ENCODE peak calls at places on chromosomes 6 and 20, in five cellular contexts. One of them, this sample, is unnamed.
A peak's percentile ranks its signal among the peaks of the same experiment; 100 is the strongest.

GRCh38 chr6:39361657-39362486 is 39.4 kb upstream of the KCNK16 start:
- DNase-seq in lower lobe of right lung: peak; percentile 62
- DNase-seq in suprapubic skin: peak; percentile 71
- DNase-seq in dorsolateral prefrontal cortex: peak; percentile 67
- DNase-seq in effector memory CD4-positive, alpha-beta T cell: no peak
- DNase-seq in this sample: peak; percentile 40

GRCh38 chr20:3858689-3859088 is 12.1 kb downstream of the MAVS start:
- DNase-seq in lower lobe of right lung: no peak
- DNase-seq in suprapubic skin: no peak
- DNase-seq in dorsolateral prefrontal cortex: no peak
- DNase-seq in effector memory CD4-positive, alpha-beta T cell: no peak
- DNase-seq in this sample: no peak

GRCh38 chr6:17987576-17988421 is at the start of gene KIF13A:
- DNase-seq in lower lobe of right lung: peak; percentile 81
- DNase-seq in suprapubic skin: peak; percentile 86
- DNase-seq in dorsolateral prefrontal cortex: peak; percentile 66
- DNase-seq in effector memory CD4-positive, alpha-beta T cell: no peak
- DNase-seq in this sample: peak; percentile 63

GRCh38 chr20:50380697-50381040 is 129.5 kb upstream of the PTPN1 start:
- DNase-seq in lower lobe of right lung: no peak
- DNase-seq in suprapubic skin: no peak
- DNase-seq in dorsolateral prefrontal cortex: no peak
- DNase-seq in effector memory CD4-positive, alpha-beta T cell: no peak
- DNase-seq in this sample: no peak

GRCh38 chr6:138455746-138456392 is 43.4 kb downstream of the NHSL1 start:
- DNase-seq in lower lobe of right lung: no peak
- DNase-seq in suprapubic skin: no peak
- DNase-seq in dorsolateral prefrontal cortex: no peak
- DNase-seq in effector memory CD4-positive, alpha-beta T cell: no peak
- DNase-seq in this sample: no peak

GRCh38 chr6:37019065-37019450 is 13.6 kb downstream of the FGD2 start:
- DNase-seq in lower lobe of right lung: no peak
- DNase-seq in suprapubic skin: no peak
- DNase-seq in dorsolateral prefrontal cortex: no peak
- DNase-seq in effector memory CD4-positive, alpha-beta T cell: no peak
- DNase-seq in this sample: peak; percentile 39

GRCh38 chr6:10999994-11000393 is 44.1 kb downstream of the ELOVL2 start:
- DNase-seq in lower lobe of right lung: no peak
- DNase-seq in suprapubic skin: no peak
- DNase-seq in dorsolateral prefrontal cortex: no peak
- DNase-seq in effector memory CD4-positive, alpha-beta T cell: no peak
- DNase-seq in this sample: no peak

GRCh38 chr6:21665101-21665435 is 71.5 kb downstream of the SOX4 start:
- DNase-seq in lower lobe of right lung: no peak
- DNase-seq in suprapubic skin: no peak
- DNase-seq in dorsolateral prefrontal cortex: no peak
- DNase-seq in effector memory CD4-positive, alpha-beta T cell: no peak
- DNase-seq in this sample: no peak

GRCh38 chr20:49853640-49854039 is 41.0 kb downstream of the SLC9A8 start:
- DNase-seq in lower lobe of right lung: no peak
- DNase-seq in suprapubic skin: no peak
- DNase-seq in dorsolateral prefrontal cortex: no peak
- DNase-seq in effector memory CD4-positive, alpha-beta T cell: no peak
- DNase-seq in this sample: peak; percentile 62

GRCh38 chr6:169070506-169071176 is 183.0 kb downstream of the THBS2 start:
- DNase-seq in lower lobe of right lung: no peak
- DNase-seq in suprapubic skin: peak; percentile 91
- DNase-seq in dorsolateral prefrontal cortex: no peak
- DNase-seq in effector memory CD4-positive, alpha-beta T cell: no peak
- DNase-seq in this sample: no peak

GRCh38 chr6:47663462-47664216 is 34.7 kb upstream of the ADGRF4 start:
- DNase-seq in lower lobe of right lung: no peak
- DNase-seq in suprapubic skin: no peak
- DNase-seq in dorsolateral prefrontal cortex: no peak
- DNase-seq in effector memory CD4-positive, alpha-beta T cell: no peak
- DNase-seq in this sample: no peak

GRCh38 chr20:41133709-41134361 is 3.5 kb upstream of the PLCG1 start:
- DNase-seq in lower lobe of right lung: no peak
- DNase-seq in suprapubic skin: peak; percentile 70
- DNase-seq in dorsolateral prefrontal cortex: no peak
- DNase-seq in effector memory CD4-positive, alpha-beta T cell: peak; percentile 24
- DNase-seq in this sample: no peak

GRCh38 chr6:35718911-35719381 is 17.9 kb upstream of the ARMC12 start:
- DNase-seq in lower lobe of right lung: no peak
- DNase-seq in suprapubic skin: peak; percentile 50
- DNase-seq in dorsolateral prefrontal cortex: no peak
- DNase-seq in effector memory CD4-positive, alpha-beta T cell: no peak
- DNase-seq in this sample: no peak

GRCh38 chr6:148885154-148885870 is 138.5 kb downstream of the UST start:
- DNase-seq in lower lobe of right lung: no peak
- DNase-seq in suprapubic skin: no peak
- DNase-seq in dorsolateral prefrontal cortex: no peak
- DNase-seq in effector memory CD4-positive, alpha-beta T cell: no peak
- DNase-seq in this sample: no peak

GRCh38 chr6:24428615-24429014 is 25.9 kb downstream of the MRS2 start:
- DNase-seq in lower lobe of right lung: no peak
- DNase-seq in suprapubic skin: no peak
- DNase-seq in dorsolateral prefrontal cortex: no peak
- DNase-seq in effector memory CD4-positive, alpha-beta T cell: no peak
- DNase-seq in this sample: no peak

GRCh38 chr6:138004423-138005287 is 102.6 kb downstream of the PERP start:
- DNase-seq in lower lobe of right lung: no peak
- DNase-seq in suprapubic skin: no peak
- DNase-seq in dorsolateral prefrontal cortex: no peak
- DNase-seq in effector memory CD4-positive, alpha-beta T cell: no peak
- DNase-seq in this sample: no peak

GRCh38 chr6:133128191-133128590 is 113.0 kb upstream of the EYA4 start:
- DNase-seq in lower lobe of right lung: no peak
- DNase-seq in suprapubic skin: no peak
- DNase-seq in dorsolateral prefrontal cortex: no peak
- DNase-seq in effector memory CD4-positive, alpha-beta T cell: no peak
- DNase-seq in this sample: no peak

GRCh38 chr6:7812623-7813022 is 86.7 kb downstream of the BMP6 start:
- DNase-seq in lower lobe of right lung: no peak
- DNase-seq in suprapubic skin: no peak
- DNase-seq in dorsolateral prefrontal cortex: no peak
- DNase-seq in effector memory CD4-positive, alpha-beta T cell: no peak
- DNase-seq in this sample: no peak

GRCh38 chr20:62367136-62367482 is at the start of gene LAMA5:
- DNase-seq in lower lobe of right lung: peak; percentile 73
- DNase-seq in suprapubic skin: no peak
- DNase-seq in dorsolateral prefrontal cortex: no peak
- DNase-seq in effector memory CD4-positive, alpha-beta T cell: no peak
- DNase-seq in this sample: peak; percentile 13

GRCh38 chr6:34227656-34228421 is 8.8 kb upstream of the HMGA1 start:
- DNase-seq in lower lobe of right lung: no peak
- DNase-seq in suprapubic skin: peak; percentile 57
- DNase-seq in dorsolateral prefrontal cortex: no peak
- DNase-seq in effector memory CD4-positive, alpha-beta T cell: no peak
- DNase-seq in this sample: no peak

GRCh38 chr20:40741507-40742106 is 52.6 kb upstream of the MAFB start:
- DNase-seq in lower lobe of right lung: no peak
- DNase-seq in suprapubic skin: no peak
- DNase-seq in dorsolateral prefrontal cortex: no peak
- DNase-seq in effector memory CD4-positive, alpha-beta T cell: no peak
- DNase-seq in this sample: no peak

GRCh38 chr6:55009114-55009513 is 162.5 kb downstream of the FAM83B start:
- DNase-seq in lower lobe of right lung: no peak
- DNase-seq in suprapubic skin: no peak
- DNase-seq in dorsolateral prefrontal cortex: no peak
- DNase-seq in effector memory CD4-positive, alpha-beta T cell: no peak
- DNase-seq in this sample: no peak

GRCh38 chr6:68046302-68046701 is 588.8 kb upstream of the ADGRB3 start:
- DNase-seq in lower lobe of right lung: no peak
- DNase-seq in suprapubic skin: no peak
- DNase-seq in dorsolateral prefrontal cortex: no peak
- DNase-seq in effector memory CD4-positive, alpha-beta T cell: no peak
- DNase-seq in this sample: no peak

GRCh38 chr6:49647470-49647869 is 10.8 kb upstream of the RHAG start:
- DNase-seq in lower lobe of right lung: no peak
- DNase-seq in suprapubic skin: no peak
- DNase-seq in dorsolateral prefrontal cortex: no peak
- DNase-seq in effector memory CD4-positive, alpha-beta T cell: no peak
- DNase-seq in this sample: no peak

GRCh38 chr6:163098827-163099469 is 315.6 kb upstream of the QKI start:
- DNase-seq in lower lobe of right lung: no peak
- DNase-seq in suprapubic skin: no peak
- DNase-seq in dorsolateral prefrontal cortex: no peak
- DNase-seq in effector memory CD4-positive, alpha-beta T cell: no peak
- DNase-seq in this sample: no peak

GRCh38 chr6:139205843-139206242 is 71.0 kb downstream of the HECA start:
- DNase-seq in lower lobe of right lung: no peak
- DNase-seq in suprapubic skin: no peak
- DNase-seq in dorsolateral prefrontal cortex: no peak
- DNase-seq in effector memory CD4-positive, alpha-beta T cell: no peak
- DNase-seq in this sample: no peak

DNA sequence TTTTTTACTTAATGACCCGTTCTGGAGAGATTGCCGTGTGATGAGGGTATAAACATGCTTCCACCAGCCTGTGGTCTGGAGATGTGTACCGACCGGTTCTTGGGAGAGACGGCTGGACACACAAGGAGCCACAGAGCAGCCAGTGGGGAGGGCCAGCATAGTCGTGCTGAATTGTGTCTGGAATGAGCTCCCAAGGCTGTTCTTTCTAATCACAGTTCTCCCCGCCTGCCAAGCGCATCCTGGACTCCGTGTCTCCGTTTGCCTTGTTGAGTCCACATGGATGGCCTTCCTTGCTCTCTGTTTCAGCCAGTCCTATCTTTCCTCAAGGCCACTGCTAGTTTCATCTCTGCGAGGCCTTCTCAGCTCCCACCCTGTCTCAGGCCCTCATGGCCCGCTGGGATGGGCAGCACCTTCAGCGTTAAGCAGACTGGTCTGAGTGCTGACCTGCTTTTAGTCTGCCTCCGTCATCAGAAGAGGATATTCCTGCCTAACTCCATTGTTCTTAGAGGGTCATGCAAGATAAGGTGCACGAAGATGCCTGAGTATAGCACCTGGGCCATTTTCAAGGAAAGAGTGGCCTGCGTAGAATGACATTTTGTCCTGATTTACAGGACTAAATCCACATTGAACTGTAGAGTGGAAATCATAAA is 20.6 kb downstream of the MANBAL start:
- DNase-seq in lower lobe of right lung: no peak
- DNase-seq in suprapubic skin: no peak
- DNase-seq in dorsolateral prefrontal cortex: no peak
- DNase-seq in effector memory CD4-positive, alpha-beta T cell: no peak
- DNase-seq in this sample: no peak
- H3K27ac ChIP-seq in lower lobe of right lung: no peak overlapping the region
- H3K27ac ChIP-seq in suprapubic skin: no peak overlapping the region
- H3K27ac ChIP-seq in dorsolateral prefrontal cortex: no peak overlapping the region
- H3K27ac ChIP-seq in effector memory CD4-positive, alpha-beta T cell: no peak overlapping the region
- H3K27ac ChIP-seq in this sample: peak overlapping the region; percentile 18

DNA sequence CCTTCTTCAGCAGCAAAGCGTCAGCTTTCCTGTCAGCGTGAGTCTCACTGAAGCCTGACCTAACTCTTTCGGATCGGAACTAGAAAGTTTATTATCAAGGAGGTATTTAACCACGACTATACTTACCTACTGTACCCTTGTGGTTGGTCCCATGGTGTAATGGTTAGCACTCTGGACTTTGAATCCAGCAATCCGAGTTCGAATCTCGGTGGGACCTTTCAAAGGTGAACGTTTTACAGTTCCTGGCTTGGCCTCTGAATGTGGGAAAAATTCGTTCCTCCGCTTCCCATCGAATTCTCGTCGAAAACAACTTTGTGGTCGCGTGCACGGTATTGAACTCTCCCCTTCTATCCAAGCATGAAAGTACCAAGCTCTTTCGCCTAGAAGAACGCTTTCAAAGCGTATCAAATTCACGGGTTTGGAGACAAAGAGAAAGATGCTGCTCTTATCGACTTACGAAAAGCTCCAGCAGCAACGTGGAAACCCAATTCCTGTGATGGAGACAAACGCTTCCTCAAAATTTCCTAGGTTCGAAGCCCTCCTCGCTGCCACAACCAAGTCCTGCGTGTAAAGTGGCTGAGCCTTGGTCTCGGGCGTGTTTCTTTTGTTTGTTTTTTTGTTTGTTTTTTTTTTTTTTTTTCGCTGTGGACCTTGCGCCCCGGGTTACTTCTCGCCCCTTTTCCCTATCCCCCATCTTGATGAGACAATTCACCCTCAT is 63.7 kb downstream of the GPX5 start:
- DNase-seq in lower lobe of right lung: no peak
- DNase-seq in suprapubic skin: no peak
- DNase-seq in dorsolateral prefrontal cortex: no peak
- DNase-seq in effector memory CD4-positive, alpha-beta T cell: no peak
- DNase-seq in this sample: no peak
- H3K27ac ChIP-seq in lower lobe of right lung: no peak overlapping the region
- H3K27ac ChIP-seq in suprapubic skin: no peak overlapping the region
- H3K27ac ChIP-seq in dorsolateral prefrontal cortex: no peak overlapping the region
- H3K27ac ChIP-seq in effector memory CD4-positive, alpha-beta T cell: no peak overlapping the region
- H3K27ac ChIP-seq in this sample: no peak overlapping the region

GRCh38 chr20:44018684-44019637 is 104.3 kb downstream of the TOX2 start:
- DNase-seq in lower lobe of right lung: no peak
- DNase-seq in suprapubic skin: no peak
- DNase-seq in dorsolateral prefrontal cortex: no peak
- DNase-seq in effector memory CD4-positive, alpha-beta T cell: no peak
- DNase-seq in this sample: no peak
- H3K27ac ChIP-seq in lower lobe of right lung: no peak overlapping the region
- H3K27ac ChIP-seq in suprapubic skin: no peak overlapping the region
- H3K27ac ChIP-seq in dorsolateral prefrontal cortex: no peak overlapping the region
- H3K27ac ChIP-seq in effector memory CD4-positive, alpha-beta T cell: no peak overlapping the region
- H3K27ac ChIP-seq in this sample: no peak overlapping the region

GRCh38 chr20:45420125-45420524 is 4.2 kb downstream of the PIGT start:
- DNase-seq in lower lobe of right lung: no peak
- DNase-seq in suprapubic skin: no peak
- DNase-seq in dorsolateral prefrontal cortex: no peak
- DNase-seq in effector memory CD4-positive, alpha-beta T cell: no peak
- DNase-seq in this sample: no peak

GRCh38 chr20:45419188-45420091 is 3.5 kb downstream of the PIGT start:
- DNase-seq in lower lobe of right lung: no peak
- DNase-seq in suprapubic skin: peak; percentile 88
- DNase-seq in dorsolateral prefrontal cortex: no peak
- DNase-seq in effector memory CD4-positive, alpha-beta T cell: no peak
- DNase-seq in this sample: no peak

GRCh38 chr20:45413479-45413878 is 2.5 kb upstream of the PIGT start:
- DNase-seq in lower lobe of right lung: no peak
- DNase-seq in suprapubic skin: no peak
- DNase-seq in dorsolateral prefrontal cortex: no peak
- DNase-seq in effector memory CD4-positive, alpha-beta T cell: no peak
- DNase-seq in this sample: no peak

GRCh38 chr20:45415822-45416637 is at the start of gene PIGT:
- DNase-seq in lower lobe of right lung: peak; percentile 92
- DNase-seq in suprapubic skin: peak; percentile 93
- DNase-seq in dorsolateral prefrontal cortex: peak; percentile 93
- DNase-seq in effector memory CD4-positive, alpha-beta T cell: peak; percentile 87
- DNase-seq in this sample: peak; percentile 88

GRCh38 chr20:45416917-45417316 is 976 bp downstream of the PIGT start:
- DNase-seq in lower lobe of right lung: no peak
- DNase-seq in suprapubic skin: peak; percentile 8
- DNase-seq in dorsolateral prefrontal cortex: no peak
- DNase-seq in effector memory CD4-positive, alpha-beta T cell: no peak
- DNase-seq in this sample: no peak
- H3K27ac ChIP-seq in lower lobe of right lung: no peak overlapping the region
- H3K27ac ChIP-seq in suprapubic skin: peak overlapping the region; percentile 75
- H3K27ac ChIP-seq in dorsolateral prefrontal cortex: peak overlapping the region; percentile 88
- H3K27ac ChIP-seq in effector memory CD4-positive, alpha-beta T cell: peak overlapping the region; percentile 88
- H3K27ac ChIP-seq in this sample: no peak overlapping the region

This sample was measured in caudate nucleus.